ENCODE peak calls at places on chromosomes 11 and 22, in six cellular contexts. One of them, this sample, is unnamed.

GRCh38 chr22:39522567-39523300 is 2.4 kb downstream of the ATF4 start:
- DNase-seq in CD4-positive, alpha-beta T cell: no peak
- DNase-seq in tibial nerve: no peak
- DNase-seq in stomach: peak
- DNase-seq in BE2C: peak
- DNase-seq in endothelial cell: no peak
- DNase-seq in this sample: no peak

GRCh38 chr11:125464266-125464662 is 31.8 kb downstream of the FEZ1 start:
- DNase-seq in CD4-positive, alpha-beta T cell: no peak
- DNase-seq in tibial nerve: no peak
- DNase-seq in BE2C: no peak
- DNase-seq in stomach: no peak
- DNase-seq in endothelial cell: no peak
- DNase-seq in this sample: no peak

GRCh38 chr22:39313258-39314001 is 6.0 kb downstream of the RPL3 start:
- DNase-seq in endothelial cell: no peak
- DNase-seq in tibial nerve: no peak
- DNase-seq in BE2C: no peak
- DNase-seq in CD4-positive, alpha-beta T cell: no peak
- DNase-seq in stomach: no peak
- DNase-seq in this sample: no peak

GRCh38 chr22:24188705-24189248 is 7.5 kb downstream of the SUSD2 start:
- DNase-seq in BE2C: no peak
- DNase-seq in endothelial cell: no peak
- DNase-seq in tibial nerve: no peak
- DNase-seq in stomach: no peak
- DNase-seq in CD4-positive, alpha-beta T cell: no peak
- DNase-seq in this sample: no peak

GRCh38 chr11:134342572-134343340 is 11.0 kb downstream of the GLB1L2 start:
- DNase-seq in BE2C: no peak
- DNase-seq in stomach: no peak
- DNase-seq in endothelial cell: no peak
- DNase-seq in CD4-positive, alpha-beta T cell: no peak
- DNase-seq in tibial nerve: no peak
- DNase-seq in this sample: no peak

GRCh38 chr11:20451568-20451967 is 64.1 kb downstream of the PRMT3 start:
- DNase-seq in stomach: no peak
- DNase-seq in CD4-positive, alpha-beta T cell: no peak
- DNase-seq in endothelial cell: no peak
- DNase-seq in BE2C: peak
- DNase-seq in tibial nerve: no peak
- DNase-seq in this sample: no peak

GRCh38 chr22:36335621-36336020 is 52.1 kb downstream of the MYH9 start:
- DNase-seq in stomach: no peak
- DNase-seq in endothelial cell: no peak
- DNase-seq in BE2C: no peak
- DNase-seq in tibial nerve: no peak
- DNase-seq in CD4-positive, alpha-beta T cell: no peak
- DNase-seq in this sample: no peak

GRCh38 chr11:72604256-72604655 is 70.0 kb downstream of the PDE2A start:
- DNase-seq in CD4-positive, alpha-beta T cell: no peak
- DNase-seq in endothelial cell: no peak
- DNase-seq in stomach: no peak
- DNase-seq in tibial nerve: no peak
- DNase-seq in BE2C: no peak
- DNase-seq in this sample: no peak

GRCh38 chr22:26689553-26690301 is 32.3 kb downstream of the MIAT start:
- DNase-seq in stomach: no peak
- DNase-seq in tibial nerve: no peak
- DNase-seq in CD4-positive, alpha-beta T cell: no peak
- DNase-seq in BE2C: no peak
- DNase-seq in endothelial cell: no peak
- DNase-seq in this sample: no peak

GRCh38 chr22:32820131-32820882 is 18.8 kb downstream of the TIMP3 start:
- DNase-seq in CD4-positive, alpha-beta T cell: no peak
- DNase-seq in stomach: no peak
- DNase-seq in BE2C: no peak
- DNase-seq in tibial nerve: no peak
- DNase-seq in endothelial cell: no peak
- DNase-seq in this sample: no peak

GRCh38 chr11:129544691-129545090 is 169.0 kb downstream of the BARX2 start:
- DNase-seq in endothelial cell: no peak
- DNase-seq in tibial nerve: no peak
- DNase-seq in stomach: no peak
- DNase-seq in CD4-positive, alpha-beta T cell: no peak
- DNase-seq in BE2C: no peak
- DNase-seq in this sample: no peak
- TF ChIP-seq CTCF in endothelial cell: no peak
- TF ChIP-seq CTCF in tibial nerve: no peak
- TF ChIP-seq CTCF in stomach: no peak
- TF ChIP-seq CTCF in CD4-positive, alpha-beta T cell: no peak
- TF ChIP-seq CTCF in BE2C: no peak
- TF ChIP-seq CTCF in this sample: no peak

GRCh38 chr22:30406400-30406799 is 9.6 kb downstream of the SEC14L2 start:
- DNase-seq in BE2C: no peak
- DNase-seq in CD4-positive, alpha-beta T cell: no peak
- DNase-seq in endothelial cell: no peak
- DNase-seq in tibial nerve: no peak
- DNase-seq in stomach: no peak
- DNase-seq in this sample: no peak
- TF ChIP-seq CTCF in BE2C: no peak
- TF ChIP-seq CTCF in CD4-positive, alpha-beta T cell: no peak
- TF ChIP-seq CTCF in endothelial cell: no peak
- TF ChIP-seq CTCF in tibial nerve: no peak
- TF ChIP-seq CTCF in stomach: no peak
- TF ChIP-seq CTCF in this sample: no peak

GRCh38 chr22:37594237-37594636 is 14.3 kb upstream of the LGALS2 start:
- DNase-seq in stomach: no peak
- DNase-seq in CD4-positive, alpha-beta T cell: no peak
- DNase-seq in BE2C: no peak
- DNase-seq in tibial nerve: no peak
- DNase-seq in endothelial cell: no peak
- DNase-seq in this sample: no peak
- TF ChIP-seq CTCF in stomach: no peak
- TF ChIP-seq CTCF in CD4-positive, alpha-beta T cell: no peak
- TF ChIP-seq CTCF in BE2C: no peak
- TF ChIP-seq CTCF in tibial nerve: no peak
- TF ChIP-seq CTCF in endothelial cell: no peak
- TF ChIP-seq CTCF in this sample: no peak

DNA sequence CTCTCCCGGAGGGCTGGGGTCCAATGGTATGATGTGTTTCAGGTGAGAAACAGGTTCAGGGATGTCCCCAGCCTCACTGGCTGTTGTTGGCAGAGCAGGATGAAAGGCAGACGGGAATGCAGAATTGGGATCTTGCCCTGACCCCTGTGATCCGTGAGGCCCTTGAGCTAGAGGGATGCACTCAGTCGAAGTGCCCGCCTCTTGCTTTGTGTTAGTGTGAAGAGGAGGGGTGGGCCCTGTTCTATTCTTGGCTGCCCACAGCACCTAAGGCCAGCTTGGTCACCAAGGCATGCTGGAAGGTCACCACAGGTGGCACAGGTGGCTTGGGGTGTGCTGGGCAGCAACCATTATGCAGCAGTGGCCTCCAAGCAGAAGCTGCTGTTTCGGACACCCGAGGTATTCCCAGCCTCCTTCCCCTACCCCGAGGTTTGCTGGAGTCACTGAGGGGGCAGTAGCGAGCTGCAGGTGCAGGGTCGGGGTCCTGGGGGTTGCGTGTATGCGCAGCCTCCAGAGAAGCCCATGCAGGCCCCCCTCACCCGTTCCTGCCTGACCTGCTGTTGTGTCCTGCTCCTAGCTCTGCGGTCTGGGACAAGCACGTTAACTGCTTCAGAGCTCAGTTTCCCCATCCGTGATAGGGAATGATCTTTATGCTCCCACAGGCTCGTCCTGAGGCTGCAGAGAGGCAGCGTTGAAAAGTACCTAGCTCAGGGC is 12.9 kb downstream of the LRP5 start:
- DNase-seq in CD4-positive, alpha-beta T cell: no peak
- DNase-seq in endothelial cell: no peak
- DNase-seq in stomach: no peak
- DNase-seq in tibial nerve: no peak
- DNase-seq in BE2C: no peak
- DNase-seq in this sample: no peak
- TF ChIP-seq CTCF in CD4-positive, alpha-beta T cell: no peak
- TF ChIP-seq CTCF in endothelial cell: no peak
- TF ChIP-seq CTCF in stomach: no peak
- TF ChIP-seq CTCF in tibial nerve: no peak
- TF ChIP-seq CTCF in BE2C: peak
- TF ChIP-seq CTCF in this sample: no peak

DNA sequence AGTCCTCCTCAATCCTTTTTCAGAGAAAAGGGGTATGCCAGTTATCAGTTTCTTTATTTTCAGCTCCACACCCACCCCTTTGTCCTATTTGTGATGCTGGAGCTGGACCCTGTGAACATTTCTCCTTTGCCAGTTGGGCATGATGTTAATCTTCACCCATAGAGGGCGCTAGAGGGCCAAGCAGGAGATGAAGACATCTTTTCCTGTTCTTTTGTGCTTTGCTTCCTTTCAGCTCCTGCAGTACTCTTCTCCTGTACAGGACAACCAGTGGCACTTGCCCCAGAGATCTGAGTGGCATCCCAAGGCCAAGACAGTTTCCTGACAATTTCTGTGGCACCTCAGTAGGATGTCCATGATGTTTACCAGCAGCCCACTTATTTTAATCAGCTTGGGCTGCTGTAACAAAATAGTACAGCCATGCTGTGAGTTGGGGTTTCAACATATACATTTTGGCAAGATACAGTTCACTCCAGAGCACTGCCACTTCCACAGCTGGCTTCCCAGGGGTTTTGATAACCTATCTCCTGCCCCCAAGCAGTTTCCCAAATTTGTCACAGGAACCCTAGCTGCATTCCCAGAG is 4.6 kb downstream of the SAA2 start:
- DNase-seq in CD4-positive, alpha-beta T cell: peak
- DNase-seq in tibial nerve: peak
- DNase-seq in stomach: peak
- DNase-seq in endothelial cell: peak
- DNase-seq in BE2C: peak
- DNase-seq in this sample: peak
- TF ChIP-seq CTCF in CD4-positive, alpha-beta T cell: peak
- TF ChIP-seq CTCF in tibial nerve: peak
- TF ChIP-seq CTCF in stomach: no peak
- TF ChIP-seq CTCF in endothelial cell: peak
- TF ChIP-seq CTCF in BE2C: peak
- TF ChIP-seq CTCF in this sample: peak

GRCh38 chr11:17974246-17974645 is 38.6 kb downstream of the SERGEF start:
- DNase-seq in tibial nerve: no peak
- DNase-seq in CD4-positive, alpha-beta T cell: no peak
- DNase-seq in stomach: no peak
- DNase-seq in BE2C: no peak
- DNase-seq in endothelial cell: no peak
- DNase-seq in this sample: no peak

GRCh38 chr11:17976651-17977050 is 36.2 kb downstream of the SERGEF start:
- DNase-seq in BE2C: no peak
- DNase-seq in stomach: no peak
- DNase-seq in tibial nerve: no peak
- DNase-seq in endothelial cell: no peak
- DNase-seq in CD4-positive, alpha-beta T cell: no peak
- DNase-seq in this sample: no peak

GRCh38 chr11:17968206-17968605 is 44.6 kb downstream of the SERGEF start:
- DNase-seq in endothelial cell: no peak
- DNase-seq in BE2C: no peak
- DNase-seq in CD4-positive, alpha-beta T cell: no peak
- DNase-seq in tibial nerve: no peak
- DNase-seq in stomach: no peak
- DNase-seq in this sample: no peak

GRCh38 chr11:17967661-17968060 is 45.2 kb downstream of the SERGEF start:
- DNase-seq in endothelial cell: no peak
- DNase-seq in stomach: no peak
- DNase-seq in BE2C: no peak
- DNase-seq in CD4-positive, alpha-beta T cell: no peak
- DNase-seq in tibial nerve: no peak
- DNase-seq in this sample: no peak

DNA sequence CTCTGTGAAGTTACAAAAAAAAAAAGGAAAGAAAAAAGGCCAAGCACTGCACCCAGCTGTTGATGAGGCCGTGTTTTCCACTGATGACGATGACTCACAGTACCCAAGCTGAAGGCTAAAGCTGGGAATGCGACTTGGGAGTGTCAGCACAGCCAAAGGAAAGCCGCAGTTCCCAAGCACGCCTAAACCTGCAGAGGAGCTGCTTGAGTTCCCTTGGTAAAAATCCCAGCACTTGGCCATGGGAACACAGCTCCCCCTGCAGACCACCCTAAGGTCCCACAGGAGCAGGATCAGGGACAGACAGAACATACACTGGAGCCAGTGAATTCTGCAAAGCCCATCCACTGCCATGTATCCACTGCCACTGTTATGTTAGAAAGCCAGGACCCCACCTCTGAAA is 39.9 kb downstream of the SERGEF start:
- DNase-seq in CD4-positive, alpha-beta T cell: no peak
- DNase-seq in tibial nerve: peak
- DNase-seq in endothelial cell: peak
- DNase-seq in BE2C: peak
- DNase-seq in stomach: no peak
- DNase-seq in this sample: peak
- TF ChIP-seq CTCF in CD4-positive, alpha-beta T cell: no peak
- TF ChIP-seq CTCF in tibial nerve: no peak
- TF ChIP-seq CTCF in endothelial cell: peak
- TF ChIP-seq CTCF in BE2C: peak
- TF ChIP-seq CTCF in stomach: no peak
- TF ChIP-seq CTCF in this sample: peak

DNA sequence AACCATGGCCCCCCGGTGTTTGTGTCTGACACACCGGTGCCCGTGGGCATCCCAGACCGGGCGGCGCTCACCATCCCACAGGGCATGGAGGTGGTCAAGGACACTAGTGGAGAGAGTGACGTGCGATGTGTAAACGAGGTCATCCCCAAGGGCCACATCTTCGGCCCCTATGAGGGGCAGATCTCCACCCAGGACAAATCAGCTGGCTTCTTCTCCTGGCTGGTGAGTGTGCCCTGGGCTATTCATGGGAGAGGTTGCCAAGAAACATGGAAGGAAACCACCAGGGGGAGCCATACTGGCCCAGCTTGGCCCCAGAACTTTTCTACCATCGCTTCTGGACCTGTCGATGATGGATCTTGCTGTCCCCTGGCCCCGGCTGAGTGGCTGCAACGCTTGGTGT is 36.5 kb downstream of the PRDM11 start:
- DNase-seq in tibial nerve: no peak
- DNase-seq in BE2C: peak
- DNase-seq in CD4-positive, alpha-beta T cell: no peak
- DNase-seq in endothelial cell: peak
- DNase-seq in stomach: peak
- DNase-seq in this sample: no peak
- TF ChIP-seq CTCF in tibial nerve: peak
- TF ChIP-seq CTCF in BE2C: peak
- TF ChIP-seq CTCF in CD4-positive, alpha-beta T cell: no peak
- TF ChIP-seq CTCF in endothelial cell: peak
- TF ChIP-seq CTCF in stomach: no peak
- TF ChIP-seq CTCF in this sample: peak

This sample was measured in glutamatergic neuron.